ENCODE peak calls at places on chromosomes 3 and 15, in seven cellular contexts. One of them, this sample, is unnamed.

GRCh38 chr3:195249858-195250464 is 21.0 kb downstream of the XXYLT1 start:
- DNase-seq in NCI-H1105: no peak
- DNase-seq in H9: no peak
- DNase-seq in NCI-H1092 treated with DMSO at 0.1 percent for 48 hours: no peak
- DNase-seq in hypothalamus: no peak
- DNase-seq in GM20000: no peak
- DNase-seq in fibroblast of the conjunctiva: no peak
- DNase-seq in this sample: no peak

GRCh38 chr3:43863966-43864933 is 173.5 kb downstream of the ABHD5 start:
- DNase-seq in NCI-H1092 treated with DMSO at 0.1 percent for 48 hours: no peak
- DNase-seq in hypothalamus: no peak
- DNase-seq in NCI-H1105: no peak
- DNase-seq in H9: peak; percentile 20
- DNase-seq in fibroblast of the conjunctiva: no peak
- DNase-seq in GM20000: no peak
- DNase-seq in this sample: no peak

GRCh38 chr3:162491957-162492356 is 995.3 kb downstream of the OTOL1 start:
- DNase-seq in GM20000: no peak
- DNase-seq in hypothalamus: no peak
- DNase-seq in NCI-H1092 treated with DMSO at 0.1 percent for 48 hours: no peak
- DNase-seq in fibroblast of the conjunctiva: no peak
- DNase-seq in H9: no peak
- DNase-seq in NCI-H1105: no peak
- DNase-seq in this sample: no peak

GRCh38 chr3:172848910-172849309 is 98.4 kb downstream of the ECT2 start:
- DNase-seq in NCI-H1105: no peak
- DNase-seq in GM20000: no peak
- DNase-seq in fibroblast of the conjunctiva: peak; percentile 23
- DNase-seq in H9: no peak
- DNase-seq in hypothalamus: no peak
- DNase-seq in NCI-H1092 treated with DMSO at 0.1 percent for 48 hours: no peak
- DNase-seq in this sample: no peak

GRCh38 chr3:61768284-61769012 is 207.1 kb downstream of the PTPRG start:
- DNase-seq in NCI-H1092 treated with DMSO at 0.1 percent for 48 hours: no peak
- DNase-seq in hypothalamus: no peak
- DNase-seq in fibroblast of the conjunctiva: no peak
- DNase-seq in NCI-H1105: no peak
- DNase-seq in H9: no peak
- DNase-seq in GM20000: no peak
- DNase-seq in this sample: no peak

GRCh38 chr15:41698779-41699178 is 38.6 kb downstream of the MGA start:
- DNase-seq in fibroblast of the conjunctiva: no peak
- DNase-seq in H9: no peak
- DNase-seq in hypothalamus: no peak
- DNase-seq in GM20000: no peak
- DNase-seq in NCI-H1105: no peak
- DNase-seq in NCI-H1092 treated with DMSO at 0.1 percent for 48 hours: no peak
- DNase-seq in this sample: no peak

GRCh38 chr15:84633311-84634227 is 20.5 kb downstream of the WDR73 start:
- DNase-seq in H9: peak; percentile 64
- DNase-seq in hypothalamus: peak; percentile 50
- DNase-seq in GM20000: peak; percentile 66
- DNase-seq in NCI-H1092 treated with DMSO at 0.1 percent for 48 hours: peak; percentile 60
- DNase-seq in NCI-H1105: peak; percentile 3
- DNase-seq in fibroblast of the conjunctiva: no peak
- DNase-seq in this sample: peak; percentile 91

GRCh38 chr15:23532019-23532418 is 33.5 kb upstream of the MKRN3 start:
- DNase-seq in fibroblast of the conjunctiva: peak; percentile 31
- DNase-seq in hypothalamus: no peak
- DNase-seq in H9: no peak
- DNase-seq in NCI-H1105: no peak
- DNase-seq in GM20000: no peak
- DNase-seq in NCI-H1092 treated with DMSO at 0.1 percent for 48 hours: no peak
- DNase-seq in this sample: no peak

GRCh38 chr15:84023636-84024035 is 211.9 kb upstream of the GOLGA6L4 start:
- DNase-seq in fibroblast of the conjunctiva: peak; percentile 13
- DNase-seq in GM20000: peak; percentile 32
- DNase-seq in H9: no peak
- DNase-seq in hypothalamus: no peak
- DNase-seq in NCI-H1092 treated with DMSO at 0.1 percent for 48 hours: no peak
- DNase-seq in NCI-H1105: no peak
- DNase-seq in this sample: peak; percentile 2

GRCh38 chr15:96325579-96326331 is 4.7 kb upstream of the NR2F2 start:
- DNase-seq in NCI-H1105: no peak
- DNase-seq in GM20000: peak; percentile 14
- DNase-seq in H9: no peak
- DNase-seq in hypothalamus: no peak
- DNase-seq in fibroblast of the conjunctiva: no peak
- DNase-seq in NCI-H1092 treated with DMSO at 0.1 percent for 48 hours: no peak
- DNase-seq in this sample: no peak

GRCh38 chr15:33848011-33848410 is 120.3 kb upstream of the CHRM5 start:
- DNase-seq in NCI-H1105: no peak
- DNase-seq in NCI-H1092 treated with DMSO at 0.1 percent for 48 hours: no peak
- DNase-seq in H9: no peak
- DNase-seq in hypothalamus: no peak
- DNase-seq in GM20000: no peak
- DNase-seq in fibroblast of the conjunctiva: no peak
- DNase-seq in this sample: no peak

GRCh38 chr3:42117175-42118008 is 26.2 kb downstream of the TRAK1 start:
- DNase-seq in NCI-H1105: no peak
- DNase-seq in H9: peak; percentile 77
- DNase-seq in hypothalamus: no peak
- DNase-seq in fibroblast of the conjunctiva: no peak
- DNase-seq in NCI-H1092 treated with DMSO at 0.1 percent for 48 hours: no peak
- DNase-seq in GM20000: no peak
- DNase-seq in this sample: no peak

GRCh38 chr3:66138336-66139234 is 82.2 kb upstream of the SLC25A26 start:
- DNase-seq in NCI-H1092 treated with DMSO at 0.1 percent for 48 hours: peak; percentile 38
- DNase-seq in GM20000: peak; percentile 49
- DNase-seq in NCI-H1105: peak; percentile 20
- DNase-seq in fibroblast of the conjunctiva: peak; percentile 59
- DNase-seq in H9: peak; percentile 79
- DNase-seq in hypothalamus: no peak
- DNase-seq in this sample: peak; percentile 74

GRCh38 chr3:169836058-169836941 is 23.6 kb upstream of the LRRC34 start:
- DNase-seq in NCI-H1092 treated with DMSO at 0.1 percent for 48 hours: no peak
- DNase-seq in NCI-H1105: no peak
- DNase-seq in hypothalamus: no peak
- DNase-seq in fibroblast of the conjunctiva: no peak
- DNase-seq in GM20000: peak; percentile 73
- DNase-seq in H9: no peak
- DNase-seq in this sample: no peak

GRCh38 chr3:157239082-157239704 is 79.2 kb upstream of the CCNL1 start:
- DNase-seq in NCI-H1092 treated with DMSO at 0.1 percent for 48 hours: peak; percentile 16
- DNase-seq in NCI-H1105: peak; percentile 64
- DNase-seq in GM20000: peak; percentile 73
- DNase-seq in H9: peak; percentile 82
- DNase-seq in hypothalamus: no peak
- DNase-seq in fibroblast of the conjunctiva: peak; percentile 29
- DNase-seq in this sample: peak; percentile 82

GRCh38 chr3:100630664-100631063 is 21.3 kb downstream of the ADGRG7 start:
- DNase-seq in hypothalamus: no peak
- DNase-seq in GM20000: no peak
- DNase-seq in NCI-H1105: no peak
- DNase-seq in fibroblast of the conjunctiva: no peak
- DNase-seq in H9: no peak
- DNase-seq in NCI-H1092 treated with DMSO at 0.1 percent for 48 hours: no peak
- DNase-seq in this sample: no peak

GRCh38 chr15:69979269-69979668 is 118.4 kb downstream of the TLE3 start:
- DNase-seq in H9: peak; percentile 49
- DNase-seq in NCI-H1092 treated with DMSO at 0.1 percent for 48 hours: no peak
- DNase-seq in hypothalamus: no peak
- DNase-seq in fibroblast of the conjunctiva: no peak
- DNase-seq in NCI-H1105: no peak
- DNase-seq in GM20000: peak; percentile 78
- DNase-seq in this sample: peak; percentile 48

GRCh38 chr15:31271706-31272557 is 54.7 kb upstream of the KLF13 start:
- DNase-seq in H9: peak; percentile 18
- DNase-seq in NCI-H1105: no peak
- DNase-seq in hypothalamus: no peak
- DNase-seq in GM20000: no peak
- DNase-seq in NCI-H1092 treated with DMSO at 0.1 percent for 48 hours: no peak
- DNase-seq in fibroblast of the conjunctiva: no peak
- DNase-seq in this sample: no peak

GRCh38 chr15:97168704-97169475 is 791.6 kb upstream of the ARRDC4 start:
- DNase-seq in H9: no peak
- DNase-seq in hypothalamus: no peak
- DNase-seq in NCI-H1105: peak; percentile 30
- DNase-seq in fibroblast of the conjunctiva: no peak
- DNase-seq in NCI-H1092 treated with DMSO at 0.1 percent for 48 hours: peak; percentile 90
- DNase-seq in GM20000: no peak
- DNase-seq in this sample: peak; percentile 52

GRCh38 chr3:147672436-147672835 is 263.3 kb downstream of the ZIC1 start:
- DNase-seq in hypothalamus: no peak
- DNase-seq in GM20000: no peak
- DNase-seq in NCI-H1092 treated with DMSO at 0.1 percent for 48 hours: no peak
- DNase-seq in NCI-H1105: no peak
- DNase-seq in fibroblast of the conjunctiva: no peak
- DNase-seq in H9: no peak
- DNase-seq in this sample: no peak

GRCh38 chr3:32303051-32303786 is 64.7 kb downstream of the CMTM8 start:
- DNase-seq in GM20000: no peak
- DNase-seq in fibroblast of the conjunctiva: no peak
- DNase-seq in hypothalamus: no peak
- DNase-seq in NCI-H1105: no peak
- DNase-seq in NCI-H1092 treated with DMSO at 0.1 percent for 48 hours: no peak
- DNase-seq in H9: no peak
- DNase-seq in this sample: no peak

GRCh38 chr3:24480497-24480896 is 14.2 kb downstream of the THRB start:
- DNase-seq in NCI-H1105: no peak
- DNase-seq in NCI-H1092 treated with DMSO at 0.1 percent for 48 hours: no peak
- DNase-seq in GM20000: no peak
- DNase-seq in H9: no peak
- DNase-seq in fibroblast of the conjunctiva: no peak
- DNase-seq in hypothalamus: no peak
- DNase-seq in this sample: no peak

GRCh38 chr3:179323197-179323901 is 518 bp downstream of the ZNF639 start:
- DNase-seq in H9: peak; percentile 59
- DNase-seq in fibroblast of the conjunctiva: peak; percentile 60
- DNase-seq in NCI-H1105: peak; percentile 71
- DNase-seq in hypothalamus: peak; percentile 34
- DNase-seq in NCI-H1092 treated with DMSO at 0.1 percent for 48 hours: peak; percentile 67
- DNase-seq in GM20000: peak; percentile 82
- DNase-seq in this sample: peak; percentile 37

GRCh38 chr15:51907136-51907862 is 64.3 kb downstream of the LEO1 start:
- DNase-seq in fibroblast of the conjunctiva: no peak
- DNase-seq in hypothalamus: no peak
- DNase-seq in H9: no peak
- DNase-seq in NCI-H1105: no peak
- DNase-seq in GM20000: no peak
- DNase-seq in NCI-H1092 treated with DMSO at 0.1 percent for 48 hours: no peak
- DNase-seq in this sample: no peak

GRCh38 chr3:187889106-187889505 is 143.8 kb upstream of the BCL6 start:
- DNase-seq in NCI-H1092 treated with DMSO at 0.1 percent for 48 hours: no peak
- DNase-seq in GM20000: no peak
- DNase-seq in fibroblast of the conjunctiva: no peak
- DNase-seq in NCI-H1105: no peak
- DNase-seq in H9: no peak
- DNase-seq in hypothalamus: no peak
- DNase-seq in this sample: no peak

GRCh38 chr3:72335458-72336050 is 512.7 kb downstream of the SHQ1 start:
- DNase-seq in NCI-H1092 treated with DMSO at 0.1 percent for 48 hours: no peak
- DNase-seq in hypothalamus: no peak
- DNase-seq in H9: no peak
- DNase-seq in fibroblast of the conjunctiva: no peak
- DNase-seq in NCI-H1105: no peak
- DNase-seq in GM20000: no peak
- DNase-seq in this sample: no peak

GRCh38 chr3:32283304-32283703 is 44.8 kb downstream of the CMTM8 start:
- DNase-seq in GM20000: no peak
- DNase-seq in NCI-H1105: no peak
- DNase-seq in hypothalamus: no peak
- DNase-seq in H9: no peak
- DNase-seq in NCI-H1092 treated with DMSO at 0.1 percent for 48 hours: no peak
- DNase-seq in fibroblast of the conjunctiva: no peak
- DNase-seq in this sample: no peak

GRCh38 chr3:134369861-134370596 is 4.2 kb downstream of the AMOTL2 start:
- DNase-seq in NCI-H1105: no peak
- DNase-seq in GM20000: no peak
- DNase-seq in NCI-H1092 treated with DMSO at 0.1 percent for 48 hours: no peak
- DNase-seq in fibroblast of the conjunctiva: no peak
- DNase-seq in hypothalamus: no peak
- DNase-seq in H9: peak; percentile 25
- DNase-seq in this sample: no peak

GRCh38 chr3:25476639-25477038 is 48.6 kb downstream of the RARB start:
- DNase-seq in NCI-H1105: no peak
- DNase-seq in GM20000: no peak
- DNase-seq in H9: no peak
- DNase-seq in fibroblast of the conjunctiva: no peak
- DNase-seq in NCI-H1092 treated with DMSO at 0.1 percent for 48 hours: no peak
- DNase-seq in hypothalamus: no peak
- DNase-seq in this sample: no peak

GRCh38 chr15:36449662-36450145 is 129.7 kb upstream of the CDIN1 start:
- DNase-seq in GM20000: no peak
- DNase-seq in fibroblast of the conjunctiva: no peak
- DNase-seq in hypothalamus: no peak
- DNase-seq in NCI-H1105: no peak
- DNase-seq in NCI-H1092 treated with DMSO at 0.1 percent for 48 hours: no peak
- DNase-seq in H9: no peak
- DNase-seq in this sample: no peak

GRCh38 chr3:157199841-157200240 is 39.9 kb upstream of the CCNL1 start:
- DNase-seq in GM20000: no peak
- DNase-seq in fibroblast of the conjunctiva: no peak
- DNase-seq in NCI-H1105: no peak
- DNase-seq in hypothalamus: no peak
- DNase-seq in NCI-H1092 treated with DMSO at 0.1 percent for 48 hours: no peak
- DNase-seq in H9: no peak
- DNase-seq in this sample: no peak

GRCh38 chr3:126545544-126545943 is 13.2 kb downstream of the C3orf22 start:
- DNase-seq in NCI-H1105: no peak
- DNase-seq in H9: peak; percentile 17
- DNase-seq in GM20000: no peak
- DNase-seq in NCI-H1092 treated with DMSO at 0.1 percent for 48 hours: no peak
- DNase-seq in fibroblast of the conjunctiva: no peak
- DNase-seq in hypothalamus: no peak
- DNase-seq in this sample: no peak

GRCh38 chr15:41940441-41940857 is 31.9 kb downstream of the EHD4 start:
- DNase-seq in fibroblast of the conjunctiva: peak; percentile 14
- DNase-seq in hypothalamus: no peak
- DNase-seq in NCI-H1105: no peak
- DNase-seq in GM20000: no peak
- DNase-seq in NCI-H1092 treated with DMSO at 0.1 percent for 48 hours: no peak
- DNase-seq in H9: no peak
- DNase-seq in this sample: no peak

GRCh38 chr3:13080591-13080990 is 7.4 kb upstream of the IQSEC1 start:
- DNase-seq in hypothalamus: no peak
- DNase-seq in NCI-H1105: no peak
- DNase-seq in fibroblast of the conjunctiva: no peak
- DNase-seq in H9: no peak
- DNase-seq in GM20000: no peak
- DNase-seq in NCI-H1092 treated with DMSO at 0.1 percent for 48 hours: peak; percentile 14
- DNase-seq in this sample: no peak

GRCh38 chr3:49263490-49263889 is 13.5 kb downstream of the C3orf62 start:
- DNase-seq in NCI-H1092 treated with DMSO at 0.1 percent for 48 hours: no peak
- DNase-seq in hypothalamus: no peak
- DNase-seq in GM20000: no peak
- DNase-seq in fibroblast of the conjunctiva: no peak
- DNase-seq in NCI-H1105: no peak
- DNase-seq in H9: no peak
- DNase-seq in this sample: no peak

GRCh38 chr15:62631325-62631724 is 411.2 kb upstream of the TPM1 start:
- DNase-seq in hypothalamus: no peak
- DNase-seq in GM20000: no peak
- DNase-seq in H9: no peak
- DNase-seq in fibroblast of the conjunctiva: no peak
- DNase-seq in NCI-H1105: no peak
- DNase-seq in NCI-H1092 treated with DMSO at 0.1 percent for 48 hours: no peak
- DNase-seq in this sample: no peak

GRCh38 chr15:29773000-29773399 is 49.3 kb downstream of the TJP1 start:
- DNase-seq in hypothalamus: no peak
- DNase-seq in NCI-H1105: no peak
- DNase-seq in fibroblast of the conjunctiva: no peak
- DNase-seq in GM20000: no peak
- DNase-seq in H9: no peak
- DNase-seq in NCI-H1092 treated with DMSO at 0.1 percent for 48 hours: no peak
- DNase-seq in this sample: no peak

GRCh38 chr15:39579487-39580116 is 1.3 kb upstream of the THBS1 start:
- DNase-seq in GM20000: no peak
- DNase-seq in hypothalamus: no peak
- DNase-seq in H9: peak; percentile 90
- DNase-seq in NCI-H1092 treated with DMSO at 0.1 percent for 48 hours: peak; percentile 24
- DNase-seq in fibroblast of the conjunctiva: peak; percentile 72
- DNase-seq in NCI-H1105: no peak
- DNase-seq in this sample: no peak

This sample was measured in NCI-H526.